ENCODE peak calls at places on chromosomes 7 and 10, in four cellular contexts. X is PC-3; K is SJCRH30; J is effector memory CD4-positive, alpha-beta T cell. Q is an unnamed sample.

GRCh38 chr7:73980206-73980605 is 47.8 kb upstream of the ELN start:
- DNase-seq in X (no peak), K (no peak), J (no peak), Q (no peak)

GRCh38 chr10:47364911-47365310 is 16.7 kb downstream of the RBP3 start:
- DNase-seq in X (no peak), K (no peak), J (no peak), Q (no peak)

GRCh38 chr7:105808209-105808608 is 68.2 kb downstream of the ATXN7L1 start:
- DNase-seq in X (no peak), K (no peak), J (no peak), Q (no peak)

GRCh38 chr10:24617771-24618396 is 105.8 kb downstream of the ARHGAP21 start:
- DNase-seq in X (peak; percentile 51), K (peak; percentile 77), J (no peak), Q (peak; percentile 51)

GRCh38 chr7:55084307-55084706 is 65.5 kb downstream of the EGFR start:
- DNase-seq in X (no peak), K (no peak), J (no peak), Q (no peak)

GRCh38 chr10:5314866-5315265 is 49.9 kb upstream of the UCN3 start:
- DNase-seq in X (no peak), K (no peak), J (no peak), Q (no peak)

GRCh38 chr7:117435475-117436043 is 8.3 kb upstream of the ASZ1 start:
- DNase-seq in X (peak; percentile 4), K (no peak), J (no peak), Q (no peak)

GRCh38 chr10:70381491-70382421 is 669 bp downstream of the LRRC20 start:
- DNase-seq in X (peak; percentile 57), K (peak; percentile 49), J (no peak), Q (peak; percentile 83)

GRCh38 chr10:113681533-113682470 is 2.1 kb downstream of the CASP7 start:
- DNase-seq in X (no peak), K (no peak), J (no peak), Q (no peak)

GRCh38 chr7:178444-178843 is 13.9 kb upstream of the FAM20C start:
- DNase-seq in X (no peak), K (no peak), J (no peak), Q (no peak)

GRCh38 chr10:89649051-89649450 is 4.0 kb upstream of the PANK1 start:
- DNase-seq in X (no peak), K (no peak), J (no peak), Q (no peak)

GRCh38 chr10:29656451-29656992 is 21.8 kb upstream of the SVIL start:
- DNase-seq in X (no peak), K (no peak), J (no peak), Q (no peak)

GRCh38 chr7:158649279-158649678 is 55.3 kb downstream of the NCAPG2 start:
- DNase-seq in X (peak; percentile 91), K (no peak), J (no peak), Q (no peak)

GRCh38 chr10:72315611-72316385 is 38.9 kb downstream of the DNAJB12 start:
- DNase-seq in X (peak; percentile 82), K (no peak), J (no peak), Q (no peak)

GRCh38 chr10:117464176-117464575 is 78.4 kb upstream of the EMX2 start:
- DNase-seq in X (no peak), K (no peak), J (no peak), Q (no peak)

GRCh38 chr10:48931188-48931587 is 8.5 kb downstream of the LRRC18 start:
- DNase-seq in X (no peak), K (no peak), J (no peak), Q (no peak)

GRCh38 chr10:132605390-132605789 is 67.8 kb downstream of the INPP5A start:
- DNase-seq in X (no peak), K (no peak), J (no peak), Q (no peak)

GRCh38 chr10:133475821-133476640 is 22.3 kb downstream of the SCART1 start:
- DNase-seq in X (peak; percentile 37), K (no peak), J (no peak), Q (no peak)

GRCh38 chr7:36137754-36138153 is 15.3 kb upstream of the EEPD1 start:
- DNase-seq in X (no peak), K (no peak), J (no peak), Q (no peak)

GRCh38 chr7:80374321-80374720 is 137.5 kb downstream of the GNAT3 start:
- DNase-seq in X (no peak), K (no peak), J (no peak), Q (no peak)

GRCh38 chr10:23341004-23341403 is 3.6 kb downstream of the C10orf67 start:
- DNase-seq in X (peak; percentile 5), K (peak; percentile 38), J (no peak), Q (no peak)

GRCh38 chr7:140127360-140128127 is 49.2 kb downstream of the KDM7A start:
- DNase-seq in X (no peak), K (no peak), J (no peak), Q (no peak)

GRCh38 chr10:60238408-60239100 is 151.1 kb downstream of the ANK3 start:
- DNase-seq in X (peak; percentile 89), K (peak; percentile 16), J (no peak), Q (peak; percentile 18)

GRCh38 chr7:2164646-2165045 is 68.1 kb downstream of the MAD1L1 start:
- DNase-seq in X (no peak), K (no peak), J (no peak), Q (no peak)

GRCh38 chr10:5071411-5072198 is 22.6 kb upstream of the AKR1C3 start:
- DNase-seq in X (peak; percentile 11), K (peak; percentile 79), J (no peak), Q (peak; percentile 71)

GRCh38 chr10:133274751-133275682 is 1.7 kb downstream of the ADAM8 start:
- DNase-seq in X (peak; percentile 77), K (peak; percentile 59), J (peak; percentile 89), Q (no peak)

GRCh38 chr10:77214799-77215198 is 422.8 kb downstream of the KCNMA1 start:
- DNase-seq in X (no peak), K (no peak), J (no peak), Q (no peak)

GRCh38 chr7:95105627-95106026 is 198.2 kb downstream of the PPP1R9A start:
- DNase-seq in X (no peak), K (no peak), J (no peak), Q (no peak)

GRCh38 chr10:128865398-128865797 is 601.6 kb upstream of the MGMT start:
- DNase-seq in X (no peak), K (no peak), J (no peak), Q (no peak)

GRCh38 chr10:71270301-71270777 is 48.7 kb upstream of the SLC29A3 start:
- DNase-seq in X (peak; percentile 69), K (peak; percentile 72), J (no peak), Q (peak; percentile 78)

GRCh38 chr7:12174931-12175330 is 36.2 kb upstream of the TMEM106B start:
- DNase-seq in X (peak; percentile 73), K (no peak), J (no peak), Q (no peak)

GRCh38 chr10:89657302-89657701 is 12.3 kb upstream of the PANK1 start:
- DNase-seq in X (no peak), K (no peak), J (no peak), Q (no peak)

GRCh38 chr7:45347804-45348203 is 190.2 kb downstream of the RAMP3 start:
- DNase-seq in X (peak; percentile 80), K (peak; percentile 25), J (no peak), Q (peak; percentile 92)

GRCh38 chr10:31288001-31288400 is 31.0 kb upstream of the ZEB1 start:
- DNase-seq in X (no peak), K (no peak), J (no peak), Q (no peak)

GRCh38 chr10:127798116-127798515 is 61.1 kb downstream of the FOXI2 start:
- DNase-seq in X (no peak), K (no peak), J (no peak), Q (no peak)

GRCh38 chr10:121579656-121580055 is 18.6 kb downstream of the FGFR2 start:
- DNase-seq in X (peak; percentile 60), K (no peak), J (no peak), Q (no peak)

GRCh38 chr10:119643306-119644214 is 7.6 kb upstream of the BAG3 start:
- DNase-seq in X (no peak), K (no peak), J (no peak), Q (peak; percentile 26)
- H3K4me3 ChIP-seq in X (no peak overlapping the region), K (no peak overlapping the region), J (no peak overlapping the region), Q (no peak overlapping the region)

DNA sequence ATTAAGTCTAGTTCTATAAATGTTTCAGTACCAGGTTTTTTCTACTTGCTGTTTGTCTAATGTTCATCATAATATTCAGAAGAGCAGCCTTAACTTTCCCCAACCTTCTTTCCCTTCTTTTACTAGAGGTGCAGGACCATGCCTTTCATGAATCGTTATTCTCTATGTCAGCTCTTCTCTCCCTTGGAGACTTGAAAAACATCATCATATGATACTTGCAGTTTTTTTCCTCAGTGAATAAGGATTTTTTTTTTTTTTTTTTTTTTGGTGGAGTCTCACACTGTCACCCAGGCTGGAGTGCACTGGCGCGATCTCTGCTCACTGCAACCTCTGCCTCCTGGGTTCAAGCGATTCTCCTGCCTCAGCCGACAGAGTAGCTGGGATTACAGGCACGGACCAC is 30.1 kb downstream of the SMNDC1 start:
- DNase-seq in X (no peak), K (no peak), J (no peak), Q (no peak)
- H3K4me1 ChIP-seq in X (no peaks in the 10 kb centered on the region), K (peaks cover 4% of the 10 kb centered on the region), J (peaks cover 12% of the 10 kb centered on the region), Q (peaks cover 5% of the 10 kb centered on the region)

DNA sequence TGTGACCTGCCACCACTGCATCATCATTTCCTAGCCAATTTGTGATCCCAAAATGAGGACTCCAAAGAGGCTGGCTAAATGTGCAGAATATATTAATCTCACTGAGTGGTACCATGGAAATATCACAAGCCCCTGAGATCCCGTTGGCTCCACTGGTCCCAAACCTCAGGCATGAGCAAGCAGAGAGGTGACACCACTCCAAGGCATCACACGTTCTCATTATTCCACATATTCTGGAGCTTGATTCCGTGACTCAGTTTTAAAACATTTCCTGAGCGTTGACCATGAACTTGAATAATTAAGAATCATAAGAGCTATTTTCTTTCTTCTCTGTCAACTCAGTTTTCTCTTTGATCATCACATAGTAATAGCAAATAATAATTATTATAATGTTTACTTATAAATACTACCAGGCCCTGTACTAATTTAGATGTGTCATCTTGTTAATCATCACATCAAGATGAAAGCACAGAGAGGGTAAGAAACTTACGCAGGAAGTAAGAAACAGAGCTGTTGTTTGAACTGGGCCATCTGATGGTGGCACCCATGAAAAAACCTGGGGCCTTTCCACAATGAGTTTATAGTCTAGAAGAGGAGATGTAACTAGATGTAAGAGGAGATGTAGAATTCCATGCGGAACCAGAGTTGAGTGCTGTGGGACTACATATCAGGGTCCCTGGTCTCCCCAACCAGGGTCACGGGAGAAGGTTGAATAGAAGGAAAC is 3.5 kb downstream of the APBB1IP start:
- DNase-seq in X (peak; percentile 4), K (no peak), J (peak; percentile 36), Q (no peak)
- H3K4me3 ChIP-seq in X (no peak overlapping the region), K (no peak overlapping the region), J (peak overlapping the region; percentile 24), Q (no peak overlapping the region)

GRCh38 chr7:21938463-21938862 is 7.2 kb downstream of the CDCA7L start:
- DNase-seq in X (peak; percentile 35), K (no peak), J (no peak), Q (no peak)
- H3K4me1 ChIP-seq in X (peaks cover 37% of the 10 kb centered on the region), K (no peaks in the 10 kb centered on the region), J (no peaks in the 10 kb centered on the region), Q (peaks cover 15% of the 10 kb centered on the region)

DNA sequence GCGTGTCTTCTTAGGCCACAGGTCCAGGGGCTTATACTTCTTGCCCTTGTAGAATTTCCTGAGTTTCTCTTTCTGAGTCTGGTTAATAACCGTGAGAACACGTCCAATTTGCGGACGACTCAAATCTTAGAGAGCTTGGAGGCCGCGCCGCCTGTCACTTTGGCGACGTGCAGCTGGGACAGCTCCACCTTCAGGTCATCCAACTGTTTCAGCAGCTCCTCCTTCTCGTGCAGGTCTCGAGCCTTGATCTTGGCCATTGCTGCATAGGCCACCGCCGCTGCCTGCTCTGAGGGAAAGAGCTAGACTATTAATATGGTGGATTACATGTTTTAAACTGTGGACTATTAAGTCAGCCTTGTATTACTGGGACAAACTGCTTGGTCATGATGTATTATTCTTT is 26.9 kb downstream of the EVX1 start:
- DNase-seq in X (no peak), K (no peak), J (no peak), Q (no peak)
- H3K4me3 ChIP-seq in X (no peak overlapping the region), K (no peak overlapping the region), J (no peak overlapping the region), Q (no peak overlapping the region)

Q was measured in BE2C.